ENCODE peak calls at places on chromosome 7, in five cellular contexts. T is HCT116, U is fibroblast of lung, I is uterus, D is heart left ventricle. C is an unnamed sample. For H3K36me3 and H3K4me1, the result is how much of the 10 kb centered on the place peaks cover.

GRCh38 chr7:15801565-15801964 is 115.1 kb upstream of the MEOX2 start:
- DNase-seq in T (no peak), U (peak), I (no peak), D (no peak), C (no peak)

GRCh38 chr7:67907792-67908191 is 911.2 kb downstream of the TYW1 start:
- DNase-seq in T (no peak), U (no peak), I (no peak), D (no peak), C (no peak)

GRCh38 chr7:96910484-96910883 is 94.9 kb upstream of the DLX6 start:
- DNase-seq in T (no peak), U (no peak), I (no peak), D (no peak), C (no peak)

GRCh38 chr7:64574481-64575159 is 11.7 kb upstream of the ZNF680 start:
- DNase-seq in T (no peak), U (peak), I (peak), D (peak), C (peak)

GRCh38 chr7:150914196-150914595 is 61.9 kb downstream of the AOC1 start:
- DNase-seq in T (no peak), U (no peak), I (no peak), D (no peak), C (no peak)

GRCh38 chr7:90192876-90193765 is 18.4 kb upstream of the STEAP2 start:
- DNase-seq in T (no peak), U (no peak), I (no peak), D (no peak), C (no peak)

GRCh38 chr7:67821116-67821515 is 824.5 kb downstream of the TYW1 start:
- DNase-seq in T (no peak), U (peak), I (no peak), D (no peak), C (no peak)

GRCh38 chr7:51009716-51010496 is 227.2 kb upstream of the GRB10 start:
- DNase-seq in T (no peak), U (peak), I (no peak), D (peak), C (no peak)

GRCh38 chr7:8249121-8249520 is 12.8 kb downstream of the ICA1 start:
- DNase-seq in T (no peak), U (no peak), I (no peak), D (no peak), C (no peak)

GRCh38 chr7:50552921-50553320 is 12.3 kb downstream of the DDC start:
- DNase-seq in T (no peak), U (peak), I (no peak), D (no peak), C (no peak)

GRCh38 chr7:25965405-25966123 is 186.4 kb upstream of the NFE2L3 start:
- DNase-seq in T (no peak), U (peak), I (no peak), D (no peak), C (no peak)

GRCh38 chr7:101162551-101163280 is 2.7 kb downstream of the VGF start:
- DNase-seq in T (no peak), U (peak), I (no peak), D (no peak), C (peak)

GRCh38 chr7:15334524-15335269 is 227.1 kb downstream of the AGMO start:
- DNase-seq in T (no peak), U (peak), I (no peak), D (no peak), C (no peak)

GRCh38 chr7:104130726-104131125 is 77.1 kb downstream of the ORC5 start:
- DNase-seq in T (no peak), U (no peak), I (no peak), D (no peak), C (no peak)

GRCh38 chr7:84188811-84189405 is 5.7 kb downstream of the SEMA3A start:
- DNase-seq in T (no peak), U (peak), I (no peak), D (no peak), C (no peak)

GRCh38 chr7:158910254-158911053 is 54.1 kb downstream of the DYNC2I1 start:
- DNase-seq in T (no peak), U (no peak), I (no peak), D (no peak), C (no peak)

GRCh38 chr7:29345590-29345989 is 151.0 kb downstream of the CHN2 start:
- DNase-seq in T (peak), U (peak), I (no peak), D (peak), C (peak)

GRCh38 chr7:137399827-137400823 is 56.6 kb upstream of the PTN start:
- DNase-seq in T (no peak), U (peak), I (no peak), D (no peak), C (no peak)

GRCh38 chr7:137069249-137069963 is 201.0 kb downstream of the CHRM2 start:
- DNase-seq in T (no peak), U (no peak), I (no peak), D (no peak), C (no peak)

GRCh38 chr7:135193615-135194081 is 17.7 kb downstream of the WDR91 start:
- DNase-seq in T (no peak), U (peak), I (no peak), D (no peak), C (no peak)

DNA sequence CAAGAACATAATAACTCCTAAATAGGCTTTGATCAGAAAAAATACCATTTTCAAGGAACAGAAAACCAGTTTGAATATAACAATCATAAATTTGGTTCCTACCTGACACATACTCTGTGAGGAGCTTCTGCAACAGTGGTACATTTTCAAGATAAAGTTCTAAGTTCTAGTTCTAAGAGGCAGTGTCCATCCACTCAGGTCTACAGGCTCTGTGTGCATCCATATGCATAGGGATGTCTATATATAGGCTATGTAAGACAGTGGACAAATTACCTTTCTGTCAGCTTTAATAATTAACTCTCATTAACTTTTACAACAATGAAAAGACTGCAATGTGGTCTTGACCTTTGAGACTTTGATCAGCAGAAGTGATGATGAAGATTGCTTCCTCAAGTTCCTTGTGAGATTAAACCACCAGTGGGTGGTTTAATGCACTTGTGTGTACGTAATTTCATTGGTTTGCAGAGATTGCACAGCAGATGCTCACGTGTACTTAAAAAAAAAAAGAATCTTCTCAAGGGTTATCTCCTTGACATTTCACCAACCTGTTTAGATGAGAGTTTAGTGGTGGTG is at the start of gene SLC26A3:
- DNase-seq in T (no peak), U (no peak), I (no peak), D (no peak), C (no peak)
- H3K36me3 ChIP-seq in T (under half), U (under half), I (under half), D (under half), C (under half)

DNA sequence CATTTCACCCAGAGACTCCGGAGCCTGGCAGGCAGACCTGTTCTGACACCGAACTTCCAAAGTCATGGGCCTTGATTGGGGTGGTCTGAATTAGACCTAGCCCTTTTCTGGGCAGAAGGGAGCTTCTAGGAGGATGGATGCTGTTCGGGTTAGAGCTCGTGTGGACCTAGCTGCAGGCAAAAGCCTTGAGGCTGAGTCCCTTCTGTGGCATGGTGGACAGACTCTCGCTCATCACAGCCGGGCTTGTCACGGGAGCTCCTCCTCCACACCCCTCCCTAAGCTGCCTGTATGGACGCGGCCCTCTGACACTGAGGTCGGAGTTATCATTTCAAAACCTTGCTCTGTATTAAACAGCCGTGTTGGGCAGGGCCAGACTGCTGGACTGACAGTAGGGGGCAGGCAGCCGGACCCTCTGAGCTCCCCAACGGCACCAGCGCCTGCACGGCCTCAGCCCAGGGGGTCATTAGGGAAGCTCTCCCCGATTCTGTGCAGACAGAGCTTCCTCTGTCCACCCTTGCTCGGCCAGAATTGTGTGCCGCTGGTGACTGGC is 2.2 kb downstream of the IRF5 start:
- DNase-seq in T (no peak), U (no peak), I (no peak), D (no peak), C (no peak)
- TF ChIP-seq CTCF in T (no peak), U (no peak), I (no peak), D (no peak), C (no peak)

GRCh38 chr7:12713625-12714435 is 26.4 kb downstream of the ARL4A start:
- DNase-seq in T (no peak), U (no peak), I (no peak), D (no peak), C (no peak)
- H3K4me1 ChIP-seq in T (under half), U (under half), I (under half), D (under half), C (under half)

DNA sequence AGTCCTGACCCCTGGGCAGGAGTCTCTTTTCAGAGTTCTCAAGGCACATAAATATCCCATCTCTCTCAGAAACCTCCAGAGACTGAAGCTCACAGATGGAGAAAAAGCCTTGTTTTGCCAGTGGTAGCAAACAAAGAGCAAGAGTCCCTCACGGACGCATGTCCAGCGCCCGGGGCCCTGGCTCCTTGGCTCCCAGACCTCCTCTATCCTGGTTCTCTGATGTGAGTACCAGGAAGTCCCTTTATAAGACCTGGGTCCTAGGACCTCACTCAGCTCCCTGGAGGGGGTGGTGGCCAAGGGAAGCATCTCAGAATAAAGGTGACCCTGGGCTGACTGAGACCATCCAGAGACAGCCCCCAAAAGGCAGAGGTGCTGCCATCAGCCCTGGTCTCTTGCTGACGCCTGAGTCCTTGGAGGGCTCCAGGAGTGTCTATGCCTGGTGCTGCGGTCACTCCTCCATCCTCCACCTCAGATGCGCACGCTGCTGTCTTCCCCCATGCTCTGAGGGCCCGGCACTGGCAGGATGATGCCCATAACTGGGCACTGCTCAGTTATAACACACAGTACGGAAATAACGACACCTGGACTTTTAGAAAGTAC is 221.5 kb downstream of the TNS3 start:
- DNase-seq in T (no peak), U (no peak), I (peak), D (no peak), C (no peak)
- H3K36me3 ChIP-seq in T (under half), U (under half), I (under half), D (under half), C (under half)

DNA sequence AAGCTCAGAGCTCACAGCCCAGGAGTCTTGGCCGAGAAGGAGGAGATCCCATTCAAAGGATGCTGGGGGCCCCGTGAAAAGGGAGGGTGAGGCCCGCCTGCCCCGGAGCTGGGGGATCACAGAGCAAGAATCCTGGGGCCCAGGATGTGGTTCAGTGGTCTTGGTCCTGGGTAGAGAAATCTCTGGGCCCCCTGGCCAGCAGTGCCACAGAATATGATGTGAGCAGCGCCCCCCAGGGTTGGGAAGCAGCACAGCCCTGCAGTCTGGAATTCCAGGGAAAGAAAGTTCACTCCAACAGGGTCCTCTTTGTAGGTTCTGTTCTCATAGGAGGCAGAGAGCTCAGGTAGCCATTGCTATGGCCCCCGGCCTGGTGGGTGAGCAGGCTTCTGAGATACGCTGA is 77.6 kb upstream of the GNA12 start:
- DNase-seq in T (no peak), U (no peak), I (no peak), D (no peak), C (no peak)
- TF ChIP-seq CTCF in T (no peak), U (no peak), I (no peak), D (peak), C (no peak)

GRCh38 chr7:142984297-142984696 is 22.1 kb upstream of the KEL start:
- DNase-seq in T (no peak), U (no peak), I (no peak), D (no peak), C (no peak)

GRCh38 chr7:142983825-142984224 is 21.7 kb upstream of the KEL start:
- DNase-seq in T (no peak), U (no peak), I (no peak), D (no peak), C (no peak)
- H3K4me1 ChIP-seq in T (under half), U (under half), I (under half), D (under half), C (under half)

DNA sequence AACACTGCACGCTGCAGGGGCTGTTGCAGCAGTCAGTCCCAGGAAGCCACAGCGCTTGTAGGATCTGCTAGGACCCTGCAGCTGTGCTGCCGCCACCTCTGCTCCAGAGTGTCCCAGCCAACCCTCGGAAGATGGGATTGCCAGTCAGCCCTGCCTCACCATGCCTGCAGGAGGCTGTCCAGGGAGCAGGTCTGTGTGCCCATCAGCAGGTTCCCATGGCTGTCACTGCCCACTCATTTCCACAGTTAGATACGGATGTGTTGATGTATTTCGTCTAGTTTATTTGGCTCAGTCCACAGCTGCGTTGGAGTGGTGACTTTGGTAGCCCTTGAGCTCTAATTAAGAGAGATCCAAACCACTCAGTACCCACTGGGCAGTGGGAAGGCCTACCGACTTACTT is 35.7 kb downstream of the SHH start:
- DNase-seq in T (no peak), U (no peak), I (no peak), D (no peak), C (no peak)
- H3K36me3 ChIP-seq in T (under half), U (under half), I (under half), D (under half), C (half or more)

GRCh38 chr7:30702200-30702599 is 19.9 kb upstream of the CRHR2 start:
- DNase-seq in T (no peak), U (no peak), I (no peak), D (no peak), C (no peak)
- TF ChIP-seq CTCF in T (no peak), U (no peak), I (no peak), D (no peak), C (peak)

GRCh38 chr7:112550468-112551060 is 69.8 kb downstream of the LSMEM1 start:
- DNase-seq in T (peak), U (peak), I (no peak), D (no peak), C (no peak)
- H3K4me1 ChIP-seq in T (under half), U (under half), I (under half), D (under half), C (under half)

C was measured in left ventricle myocardium inferior.